ENCODE peak calls at places on chromosomes 3 and 15, in six cellular contexts. A is psoas muscle, R is prostate gland, K is K562, Z is OCI-LY7, I is lower lobe of right lung. W is an unnamed sample. For H3K4me1, the result is how much of the 10 kb centered on the place peaks cover.

GRCh38 chr15:78044407-78045155 is 32.9 kb downstream of the TBC1D2B start:
- DNase-seq in A (no peak), R (no peak), K (no peak), Z (no peak), I (no peak), W (no peak)

GRCh38 chr3:169822540-169822939 is 9.8 kb upstream of the LRRC34 start:
- DNase-seq in A (no peak), R (no peak), K (no peak), Z (no peak), I (no peak), W (no peak)

GRCh38 chr15:63708141-63708772 is 111.1 kb downstream of the FBXL22 start:
- DNase-seq in A (no peak), R (no peak), K (no peak), Z (peak), I (no peak), W (no peak)

GRCh38 chr3:101150504-101150903 is 157.3 kb upstream of the ABI3BP start:
- DNase-seq in A (no peak), R (no peak), K (no peak), Z (no peak), I (no peak), W (no peak)

GRCh38 chr3:15064299-15064834 is 748 bp downstream of the MRPS25 start:
- DNase-seq in A (no peak), R (no peak), K (peak), Z (peak), I (no peak), W (peak)

GRCh38 chr3:128426128-128426921 is 40.4 kb downstream of the DNAJB8 start:
- DNase-seq in A (no peak), R (no peak), K (peak), Z (peak), I (peak), W (peak)

GRCh38 chr3:57004154-57004730 is 56.2 kb upstream of the SPATA12 start:
- DNase-seq in A (no peak), R (peak), K (no peak), Z (no peak), I (peak), W (no peak)

GRCh38 chr3:53156368-53156834 is 4.6 kb upstream of the PRKCD start:
- DNase-seq in A (no peak), R (no peak), K (peak), Z (no peak), I (peak), W (peak)

GRCh38 chr3:150945226-150945625 is 27.3 kb downstream of the CLRN1 start:
- DNase-seq in A (no peak), R (no peak), K (no peak), Z (no peak), I (no peak), W (no peak)

GRCh38 chr3:58540176-58540863 is 3.3 kb upstream of the ACOX2 start:
- DNase-seq in A (no peak), R (no peak), K (no peak), Z (no peak), I (no peak), W (no peak)

GRCh38 chr15:70280781-70281180 is 183.1 kb upstream of the TLE3 start:
- DNase-seq in A (no peak), R (no peak), K (no peak), Z (no peak), I (no peak), W (no peak)

GRCh38 chr15:64157599-64158125 is 5.2 kb downstream of the PPIB start:
- DNase-seq in A (no peak), R (no peak), K (no peak), Z (no peak), I (no peak), W (peak)

GRCh38 chr15:50058231-50058630 is 60.8 kb downstream of the ATP8B4 start:
- DNase-seq in A (no peak), R (no peak), K (no peak), Z (no peak), I (no peak), W (no peak)

GRCh38 chr3:15630646-15631350 is 29.3 kb downstream of the BTD start:
- DNase-seq in A (no peak), R (no peak), K (no peak), Z (no peak), I (no peak), W (no peak)

GRCh38 chr3:192879346-192880031 is 38.2 kb downstream of the MB21D2 start:
- DNase-seq in A (no peak), R (no peak), K (no peak), Z (no peak), I (no peak), W (no peak)

GRCh38 chr3:165920984-165921383 is 83.8 kb upstream of the BCHE start:
- DNase-seq in A (no peak), R (no peak), K (no peak), Z (no peak), I (no peak), W (no peak)

GRCh38 chr3:156978471-156978961 is 152.4 kb downstream of the LEKR1 start:
- DNase-seq in A (no peak), R (no peak), K (no peak), Z (peak), I (no peak), W (peak)

GRCh38 chr3:17182158-17182557 is 297.4 kb downstream of the PLCL2 start:
- DNase-seq in A (no peak), R (no peak), K (no peak), Z (peak), I (no peak), W (no peak)

GRCh38 chr3:126659915-126660886 is 5.3 kb upstream of the TXNRD3 start:
- DNase-seq in A (no peak), R (no peak), K (no peak), Z (no peak), I (no peak), W (peak)

GRCh38 chr3:156957715-156958114 is 131.6 kb downstream of the LEKR1 start:
- DNase-seq in A (no peak), R (no peak), K (no peak), Z (no peak), I (no peak), W (no peak)

GRCh38 chr3:4741404-4742307 is 237.6 kb upstream of the BHLHE40 start:
- DNase-seq in A (peak), R (peak), K (peak), Z (no peak), I (no peak), W (no peak)

GRCh38 chr3:123076496-123077418 is 9.9 kb downstream of the PDIA5 start:
- DNase-seq in A (no peak), R (peak), K (no peak), Z (no peak), I (peak), W (no peak)

GRCh38 chr3:146883292-146883691 is 278.1 kb upstream of the PLSCR5 start:
- DNase-seq in A (no peak), R (no peak), K (no peak), Z (no peak), I (no peak), W (no peak)

GRCh38 chr3:12370758-12371157 is 81.9 kb downstream of the PPARG start:
- DNase-seq in A (no peak), R (no peak), K (no peak), Z (no peak), I (no peak), W (no peak)

GRCh38 chr15:73655724-73656123 is 22.5 kb upstream of the NPTN start:
- DNase-seq in A (no peak), R (no peak), K (no peak), Z (no peak), I (no peak), W (no peak)

GRCh38 chr3:195004512-195005250 is 266.3 kb downstream of the XXYLT1 start:
- DNase-seq in A (no peak), R (no peak), K (no peak), Z (no peak), I (no peak), W (no peak)

GRCh38 chr3:133042778-133043177 is 4.6 kb downstream of the TMEM108 start:
- DNase-seq in A (no peak), R (no peak), K (no peak), Z (no peak), I (no peak), W (no peak)

GRCh38 chr3:159839561-159840379 is 148.9 kb upstream of the IL12A start:
- DNase-seq in A (peak), R (no peak), K (no peak), Z (no peak), I (peak), W (no peak)

GRCh38 chr3:149371001-149371722 is 6.3 kb downstream of the TM4SF1 start:
- DNase-seq in A (no peak), R (peak), K (no peak), Z (no peak), I (no peak), W (no peak)
- H3K4me1 ChIP-seq in A (under half), R (under half), K (under half), Z (under half), I (half or more), W (under half)

GRCh38 chr3:177195242-177195940 is 1.9 kb downstream of the TBL1XR1 start:
- DNase-seq in A (no peak), R (peak), K (peak), Z (peak), I (no peak), W (peak)

GRCh38 chr3:177195941-177196472 is 1.3 kb downstream of the TBL1XR1 start:
- DNase-seq in A (no peak), R (peak), K (no peak), Z (peak), I (no peak), W (peak)

GRCh38 chr3:177191108-177191779 is 6.0 kb downstream of the TBL1XR1 start:
- DNase-seq in A (no peak), R (no peak), K (no peak), Z (peak), I (no peak), W (peak)

GRCh38 chr3:177194319-177194718 is 3.0 kb downstream of the TBL1XR1 start:
- DNase-seq in A (no peak), R (no peak), K (no peak), Z (no peak), I (no peak), W (no peak)

GRCh38 chr3:177193706-177194268 is 3.5 kb downstream of the TBL1XR1 start:
- DNase-seq in A (no peak), R (no peak), K (no peak), Z (no peak), I (no peak), W (no peak)
- H3K4me3 ChIP-seq in A (no peak), R (peak), K (peak), Z (peak), I (peak), W (no peak)

DNA sequence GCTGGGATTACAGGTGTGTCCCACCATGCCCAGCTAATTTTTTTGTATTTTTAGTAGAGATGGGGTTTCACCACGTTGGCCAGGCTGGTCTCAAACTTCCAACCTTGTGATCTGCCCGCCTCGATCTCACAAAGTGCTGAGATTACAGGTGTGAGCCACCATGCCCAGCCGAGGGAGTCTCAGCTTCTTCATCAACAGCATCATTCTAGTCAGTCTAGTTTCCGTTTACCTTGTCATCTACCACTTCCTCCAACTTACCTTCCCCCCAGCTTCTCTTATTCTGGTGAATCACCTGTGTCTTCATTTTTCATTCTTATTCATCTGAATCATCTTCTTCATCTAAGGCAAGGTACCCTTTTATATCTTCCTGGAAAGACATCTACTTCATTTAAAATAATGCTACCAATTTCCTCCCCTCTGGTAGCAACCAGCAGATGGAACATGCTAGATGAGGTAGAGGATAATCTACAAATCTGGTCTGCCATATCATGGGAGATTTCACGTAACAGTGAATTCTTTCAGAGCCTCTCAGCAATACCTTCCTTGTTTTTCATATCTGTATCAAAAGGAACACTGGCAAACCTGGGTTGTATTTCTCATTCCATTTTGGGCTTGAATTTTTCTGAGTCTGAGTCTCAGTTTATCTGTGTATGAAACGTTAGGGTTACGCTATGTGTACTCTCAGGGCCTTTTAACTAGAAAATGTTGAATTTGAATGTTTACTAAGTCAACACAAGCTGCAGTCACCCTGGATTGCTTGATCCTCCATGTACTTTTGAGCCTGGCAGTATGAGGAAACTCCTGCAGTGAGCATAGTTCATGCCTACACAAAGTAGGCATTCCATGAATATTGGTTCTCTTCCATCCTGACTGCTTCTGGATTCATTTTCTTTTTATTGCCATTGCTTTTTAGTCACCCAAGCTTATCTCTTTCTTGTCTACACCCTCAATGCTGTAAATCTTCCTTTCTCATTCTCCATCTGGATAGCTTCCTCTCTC is 16.8 kb downstream of the LPP start:
- DNase-seq in A (no peak), R (no peak), K (no peak), Z (peak), I (no peak), W (no peak)
- H3K27ac ChIP-seq in A (peak), R (peak), K (no peak), Z (no peak), I (no peak), W (no peak)

GRCh38 chr3:99863002-99863401 is 45.3 kb downstream of the CMSS1 start:
- DNase-seq in A (no peak), R (no peak), K (no peak), Z (no peak), I (no peak), W (no peak)

GRCh38 chr3:99864289-99864688 is 46.6 kb downstream of the CMSS1 start:
- DNase-seq in A (no peak), R (no peak), K (no peak), Z (no peak), I (no peak), W (no peak)

GRCh38 chr3:99866167-99866810 is 48.6 kb downstream of the CMSS1 start:
- DNase-seq in A (no peak), R (no peak), K (no peak), Z (no peak), I (no peak), W (no peak)

GRCh38 chr3:99863588-99863987 is 45.9 kb downstream of the CMSS1 start:
- DNase-seq in A (no peak), R (no peak), K (no peak), Z (no peak), I (no peak), W (no peak)

GRCh38 chr3:99865321-99865720 is 47.7 kb downstream of the CMSS1 start:
- DNase-seq in A (no peak), R (no peak), K (no peak), Z (no peak), I (no peak), W (no peak)
- H3K4me1 ChIP-seq in A (half or more), R (under half), K (under half), Z (under half), I (under half), W (under half)

GRCh38 chr3:196967412-196968232 is 1.0 kb downstream of the PIGZ start:
- DNase-seq in A (no peak), R (no peak), K (no peak), Z (no peak), I (no peak), W (no peak)
- H3K4me3 ChIP-seq in A (peak), R (peak), K (peak), Z (no peak), I (peak), W (peak)

GRCh38 chr3:152338159-152338720 is 69.5 kb downstream of the MBNL1 start:
- DNase-seq in A (no peak), R (no peak), K (no peak), Z (no peak), I (no peak), W (no peak)
- H3K27ac ChIP-seq in A (peak), R (no peak), K (no peak), Z (no peak), I (no peak), W (peak)

GRCh38 chr3:69088033-69088432 is 3.3 kb downstream of the ARL6IP5 start:
- DNase-seq in A (no peak), R (no peak), K (no peak), Z (no peak), I (no peak), W (no peak)
- H3K4me1 ChIP-seq in A (half or more), R (under half), K (under half), Z (half or more), I (half or more), W (half or more)

W was measured in Karpas-422.